ENCODE peak calls at places on chromosomes 3 and 15, in nine cellular contexts. U is Panc1; W is tibial artery; F is GM12878; X is tibial nerve; R is HepG2; A is pancreas; N is substantia nigra; M is CD4-positive, alpha-beta T cell. P is an unnamed sample.

GRCh38 chr15:70471517-70471916 is 291.8 kb downstream of the UACA start:
- DNase-seq in U (no peak), W (no peak), F (no peak), X (no peak), R (no peak), A (no peak), N (no peak), M (no peak), P (no peak)

GRCh38 chr3:181075098-181075497 is 85.6 kb upstream of the DNAJC19 start:
- DNase-seq in U (no peak), W (no peak), F (no peak), X (no peak), R (no peak), A (no peak), N (no peak), M (no peak), P (no peak)

GRCh38 chr15:68427961-68428360 is 4.0 kb downstream of the ITGA11 start:
- DNase-seq in U (no peak), W (no peak), F (no peak), X (no peak), R (no peak), A (no peak), N (no peak), M (no peak), P (no peak)

GRCh38 chr15:97748576-97748975 is 211.9 kb upstream of the ARRDC4 start:
- DNase-seq in U (no peak), W (no peak), F (no peak), X (no peak), R (no peak), A (no peak), N (no peak), M (no peak), P (no peak)

GRCh38 chr3:115862099-115862498 is 238.8 kb downstream of the GAP43 start:
- DNase-seq in U (no peak), W (no peak), F (no peak), X (no peak), R (no peak), A (no peak), N (no peak), M (no peak), P (no peak)

GRCh38 chr15:39075311-39075710 is 505.6 kb upstream of the THBS1 start:
- DNase-seq in U (no peak), W (no peak), F (no peak), X (no peak), R (no peak), A (no peak), N (no peak), M (no peak), P (no peak)

GRCh38 chr3:112484352-112484751 is 14.9 kb downstream of the BTLA start:
- DNase-seq in U (no peak), W (no peak), F (no peak), X (no peak), R (no peak), A (no peak), N (no peak), M (no peak), P (no peak)

GRCh38 chr3:37443363-37444035 is 269.1 kb upstream of the LRRFIP2 start:
- DNase-seq in U (no peak), W (no peak), F (no peak), X (no peak), R (no peak), A (no peak), N (no peak), M (no peak), P (no peak)

GRCh38 chr3:159866201-159866746 is 122.4 kb upstream of the IL12A start:
- DNase-seq in U (no peak), W (no peak), F (no peak), X (no peak), R (no peak), A (no peak), N (no peak), M (no peak), P (no peak)

GRCh38 chr3:42013652-42014442 is 51.9 kb upstream of the ULK4 start:
- DNase-seq in U (no peak), W (peak; percentile 38), F (no peak), X (no peak), R (no peak), A (peak; percentile 35), N (no peak), M (peak; percentile 3), P (no peak)

GRCh38 chr3:116103868-116104530 is 341.3 kb downstream of the LSAMP start:
- DNase-seq in U (no peak), W (no peak), F (no peak), X (no peak), R (no peak), A (no peak), N (no peak), M (no peak), P (no peak)

GRCh38 chr15:47505712-47506542 is 211.4 kb upstream of the SEMA6D start:
- DNase-seq in U (no peak), W (no peak), F (no peak), X (no peak), R (no peak), A (no peak), N (no peak), M (no peak), P (no peak)

GRCh38 chr3:62696011-62696410 is 179.2 kb downstream of the CADPS start:
- DNase-seq in U (no peak), W (no peak), F (no peak), X (no peak), R (no peak), A (no peak), N (no peak), M (no peak), P (no peak)

GRCh38 chr15:75620776-75621536 is 4.6 kb downstream of the SNUPN start:
- DNase-seq in U (no peak), W (peak; percentile 94), F (no peak), X (peak; percentile 80), R (no peak), A (no peak), N (no peak), M (no peak), P (peak; percentile 90)

GRCh38 chr3:48695113-48695753 is 9.5 kb upstream of the NCKIPSD start:
- DNase-seq in U (no peak), W (peak; percentile 74), F (no peak), X (peak; percentile 68), R (no peak), A (no peak), N (no peak), M (no peak), P (peak; percentile 87)

GRCh38 chr3:133486658-133487057 is 86.8 kb downstream of the BFSP2 start:
- DNase-seq in U (no peak), W (no peak), F (no peak), X (no peak), R (no peak), A (no peak), N (no peak), M (no peak), P (no peak)

GRCh38 chr3:130956721-130957120 is 62.8 kb downstream of the ATP2C1 start:
- DNase-seq in U (no peak), W (no peak), F (no peak), X (no peak), R (no peak), A (no peak), N (no peak), M (no peak), P (no peak)

GRCh38 chr15:44394062-44394461 is 33.4 kb upstream of the CTDSPL2 start:
- DNase-seq in U (no peak), W (no peak), F (no peak), X (no peak), R (peak; percentile 43), A (no peak), N (no peak), M (no peak), P (no peak)

DNA sequence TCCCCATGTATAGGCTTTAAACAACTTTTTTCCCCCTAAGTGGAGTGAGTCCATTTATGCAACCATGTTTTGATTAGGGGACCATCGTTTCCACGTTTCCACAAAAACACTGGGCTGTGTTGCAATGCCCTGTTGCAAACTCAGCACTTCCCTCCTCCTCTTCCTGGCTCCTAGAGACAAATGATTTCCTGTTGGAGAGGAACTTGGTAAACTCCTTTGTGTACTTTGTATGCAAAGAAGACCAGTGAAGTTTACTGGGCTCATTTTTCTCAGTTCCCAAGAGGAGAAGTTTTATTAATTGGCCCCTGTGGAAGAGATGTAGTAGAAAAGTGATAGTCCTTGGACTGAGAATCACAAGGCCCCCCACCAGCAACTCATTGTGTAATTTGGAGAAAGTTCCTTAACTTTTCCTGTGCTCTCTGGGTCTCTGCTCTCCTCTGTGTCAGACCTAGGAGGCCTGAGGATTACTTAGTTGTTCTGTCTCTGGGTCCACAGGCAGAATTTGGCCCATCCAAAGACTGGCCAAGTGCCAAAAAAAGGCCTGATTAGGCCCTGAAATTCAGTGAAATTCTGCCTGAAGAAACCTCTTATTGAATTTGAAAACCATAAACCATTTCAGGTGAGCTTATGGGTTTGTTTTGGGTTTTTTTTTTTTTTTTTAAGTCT is 95.1 kb downstream of the ATG7 start:
- DNase-seq in U (no peak), W (peak; percentile 70), F (no peak), X (no peak), R (peak; percentile 34), A (no peak), N (no peak), M (no peak), P (no peak)
- H3K27ac ChIP-seq in U (no peak overlapping the region), W (peak overlapping the region; percentile 60), F (no peak overlapping the region), X (peak overlapping the region; percentile 72), R (peak overlapping the region; percentile 8), A (no peak overlapping the region), N (peak overlapping the region; percentile 4), M (no peak overlapping the region), P (peak overlapping the region; percentile 22)

DNA sequence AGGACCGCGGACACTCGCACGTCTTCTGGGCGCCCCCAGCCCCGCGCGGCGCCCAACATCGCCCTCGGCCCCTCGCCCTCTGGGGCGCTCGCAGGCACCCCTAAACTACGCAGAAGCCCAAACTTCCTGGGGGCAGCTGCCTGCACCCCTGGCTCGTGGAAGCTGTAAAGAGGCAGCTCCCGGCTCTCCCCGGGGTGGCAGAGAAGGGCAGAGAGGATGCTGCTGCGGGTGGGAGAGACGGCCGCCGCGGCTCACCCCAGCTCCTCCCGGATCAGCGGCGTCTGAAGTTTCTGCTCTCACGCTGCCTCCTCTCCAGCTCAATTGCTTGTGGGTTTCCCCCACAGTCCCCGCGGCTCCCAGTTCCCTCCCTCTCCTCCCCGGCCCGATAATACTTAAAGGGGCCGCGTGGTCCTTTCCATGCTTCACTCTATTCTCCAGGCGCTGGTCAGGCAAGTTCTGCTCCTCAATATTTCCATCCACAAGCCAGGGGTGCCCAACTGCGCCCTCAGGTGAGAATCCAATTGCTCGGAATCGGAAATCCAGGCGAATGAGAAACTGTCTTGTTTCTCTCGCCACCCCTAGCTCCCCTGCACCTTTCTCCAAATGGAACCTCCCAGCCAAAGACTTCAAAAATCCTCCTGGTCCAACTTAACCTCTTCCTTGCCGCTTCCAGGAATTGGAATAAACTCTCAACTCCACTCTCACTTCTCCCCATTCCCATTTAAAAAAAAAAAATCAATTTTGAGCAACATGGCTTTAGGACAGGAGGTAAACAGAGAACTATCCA is 748.5 kb downstream of the ROBO1 start:
- DNase-seq in U (peak; percentile 57), W (peak; percentile 73), F (no peak), X (peak; percentile 48), R (peak; percentile 84), A (peak; percentile 39), N (peak; percentile 68), M (no peak), P (peak; percentile 83)
- H3K27ac ChIP-seq in U (peak overlapping the region; percentile 90), W (peak overlapping the region; percentile 88), F (peak overlapping the region; percentile 69), X (peak overlapping the region; percentile 75), R (peak overlapping the region; percentile 98), A (peak overlapping the region; percentile 74), N (peak overlapping the region; percentile 75), M (no peak overlapping the region), P (peak overlapping the region; percentile 85)

GRCh38 chr15:52730594-52730993 is 51.4 kb upstream of the ATOSA start:
- DNase-seq in U (no peak), W (no peak), F (no peak), X (no peak), R (no peak), A (no peak), N (no peak), M (no peak), P (no peak)
- H3K27ac ChIP-seq in U (no peak overlapping the region), W (no peak overlapping the region), F (no peak overlapping the region), X (no peak overlapping the region), R (no peak overlapping the region), A (no peak overlapping the region), N (no peak overlapping the region), M (no peak overlapping the region), P (no peak overlapping the region)

GRCh38 chr15:26475554-26475953 is 297.3 kb downstream of the GABRB3 start:
- DNase-seq in U (no peak), W (no peak), F (no peak), X (no peak), R (no peak), A (no peak), N (no peak), M (no peak), P (no peak)
- H3K27ac ChIP-seq in U (no peak overlapping the region), W (no peak overlapping the region), F (no peak overlapping the region), X (no peak overlapping the region), R (no peak overlapping the region), A (no peak overlapping the region), N (no peak overlapping the region), M (no peak overlapping the region), P (no peak overlapping the region)